ENCODE peak calls at places on chromosome 1, in five cellular contexts. Z, O, F, L and Q are unnamed samples.

GRCh38 chr1:58902830-58903229 is 119.0 kb upstream of the JUN start:
- DNase-seq in O (no peak), F (no peak), Z (no peak), L (no peak), Q (no peak)

GRCh38 chr1:172145231-172145651 is 275.2 kb upstream of the C1orf105 start:
- DNase-seq in O (peak), F (no peak), L (no peak), Z (no peak), Q (no peak)

GRCh38 chr1:29126198-29126597 is 2.5 kb upstream of the TMEM200B start:
- DNase-seq in F (no peak), L (no peak), Z (no peak), O (no peak), Q (no peak)

GRCh38 chr1:198269352-198269940 is 112.6 kb downstream of the NEK7 start:
- DNase-seq in Z (no peak), L (no peak), F (no peak), O (no peak), Q (no peak)

GRCh38 chr1:59414406-59415133 is 117.7 kb downstream of the FGGY start:
- DNase-seq in Z (no peak), F (no peak), O (peak), L (no peak), Q (no peak)

GRCh38 chr1:207822602-207823451 is 71.0 kb downstream of the CD46 start:
- DNase-seq in Z (peak), O (peak), F (peak), L (peak), Q (peak)

GRCh38 chr1:177945943-177946650 is 23.8 kb downstream of the SEC16B start:
- DNase-seq in L (peak), Z (peak), F (peak), O (peak), Q (peak)

GRCh38 chr1:22889213-22889827 is 83.3 kb downstream of the LACTBL1 start:
- DNase-seq in O (peak), L (no peak), Z (no peak), F (peak), Q (peak)

GRCh38 chr1:27116697-27117096 is 38.2 kb downstream of the SLC9A1 start:
- DNase-seq in Z (no peak), L (no peak), F (no peak), O (no peak), Q (no peak)

GRCh38 chr1:79052829-79053449 is 46.4 kb upstream of the ADGRL4 start:
- DNase-seq in F (no peak), O (no peak), Z (no peak), L (no peak), Q (no peak)
- H3K4me3 ChIP-seq in F (peak), O (no peak), Z (peak), L (no peak), Q (no peak)

GRCh38 chr1:200242379-200243041 is 167.3 kb downstream of the ZNF281 start:
- DNase-seq in L (no peak), F (no peak), O (peak), Z (peak), Q (no peak)
- TF ChIP-seq CTCF in L (no peak), F (no peak), O (no peak), Z (no peak), Q (no peak)

GRCh38 chr1:174998569-174999215 is 1.1 kb upstream of the CACYBP start:
- DNase-seq in O (peak), L (peak), Z (peak), F (peak), Q (peak)

GRCh38 chr1:175002910-175003517 is 3.3 kb downstream of the CACYBP start:
- DNase-seq in O (no peak), Z (no peak), L (no peak), F (no peak), Q (no peak)

GRCh38 chr1:174999216-174999925 is 376 bp upstream of the CACYBP start:
- DNase-seq in O (peak), F (peak), L (peak), Z (peak), Q (peak)

GRCh38 chr1:175000697-175001187 is 995 bp downstream of the CACYBP start:
- DNase-seq in Z (no peak), F (no peak), L (no peak), O (no peak), Q (no peak)

GRCh38 chr1:174999926-175000696 is at the start of gene CACYBP:
- DNase-seq in L (no peak), Z (peak), O (peak), F (peak), Q (peak)
- TF ChIP-seq POLR2A in L (no peak), Z (peak), O (no peak), F (peak), Q (peak)

GRCh38 chr1:244732846-244733450 is 80.0 kb downstream of the DESI2 start:
- DNase-seq in Z (no peak), O (no peak), F (no peak), L (no peak), Q (no peak)
- H3K4me3 ChIP-seq in Z (no peak), O (no peak), F (no peak), L (no peak), Q (no peak)

DNA sequence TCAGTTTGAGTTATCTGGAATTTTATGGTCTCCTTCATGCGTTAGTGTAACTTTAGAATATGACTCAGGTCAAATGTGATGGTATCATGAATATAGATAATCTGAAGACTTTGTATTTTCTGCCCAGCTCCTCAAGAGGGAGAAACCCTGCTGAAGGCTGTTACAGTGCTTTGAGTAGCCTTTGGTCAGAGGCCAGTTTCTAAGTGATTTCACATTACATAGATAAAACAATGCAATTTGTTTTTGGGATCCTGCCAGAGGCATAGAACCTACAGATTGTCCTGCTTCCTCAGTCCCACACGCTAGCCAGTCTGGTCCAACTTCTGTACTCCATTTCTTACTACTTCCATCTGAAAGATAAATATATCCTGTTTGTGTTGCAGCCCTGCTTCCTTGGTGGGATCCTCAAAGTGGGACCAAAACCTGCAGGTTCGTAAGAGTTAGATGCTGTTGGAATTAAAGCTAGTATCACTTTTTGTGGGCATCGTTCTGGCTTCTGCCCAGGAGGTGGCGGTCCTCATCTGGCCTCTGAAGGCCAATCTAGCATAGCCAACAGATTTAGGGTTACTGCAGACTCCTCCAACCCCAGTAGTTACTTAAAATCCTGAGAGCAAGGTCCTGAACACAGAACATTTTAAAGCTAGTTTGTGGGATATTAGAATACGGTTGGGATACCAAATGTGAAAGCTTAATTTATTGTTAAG is 645.8 kb upstream of the USP24 start:
- DNase-seq in L (no peak), Z (no peak), O (peak), F (no peak), Q (no peak)
- TF ChIP-seq CTCF in L (no peak), Z (no peak), O (no peak), F (no peak), Q (no peak)

DNA sequence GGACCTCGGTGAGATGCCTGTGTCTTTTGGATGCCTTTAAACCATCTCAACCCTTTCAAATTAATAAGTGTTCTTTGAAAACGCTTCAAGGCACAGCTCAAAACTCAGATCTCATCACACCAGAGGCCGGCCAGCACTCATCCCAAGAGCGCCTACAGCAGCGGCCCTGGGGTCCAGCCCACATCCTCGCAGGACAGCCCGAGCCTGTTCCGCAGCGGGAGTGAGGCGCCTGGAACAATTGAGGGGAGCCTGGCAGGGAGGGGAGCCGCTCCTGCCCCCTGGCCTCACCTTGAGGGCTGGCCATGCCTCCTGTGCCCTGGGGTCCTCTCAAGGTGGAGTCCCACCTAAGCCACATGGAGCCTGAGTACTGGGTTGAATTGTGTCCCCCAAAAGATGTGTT is 37.9 kb downstream of the ACOT7 start:
- DNase-seq in L (no peak), F (no peak), O (no peak), Z (no peak), Q (no peak)
- TF ChIP-seq POLR2A in L (no peak), F (no peak), O (no peak), Z (no peak), Q (no peak)

GRCh38 chr1:18943914-18944572 is 12.4 kb downstream of the IFFO2 start:
- DNase-seq in F (no peak), Z (no peak), O (no peak), L (no peak), Q (no peak)

GRCh38 chr1:18943162-18943561 is 13.3 kb downstream of the IFFO2 start:
- DNase-seq in L (no peak), F (no peak), Z (no peak), O (no peak), Q (no peak)

GRCh38 chr1:18940303-18941020 is 16.0 kb downstream of the IFFO2 start:
- DNase-seq in L (no peak), O (peak), F (no peak), Z (no peak), Q (no peak)

GRCh38 chr1:18941221-18942141 is 15.0 kb downstream of the IFFO2 start:
- DNase-seq in Z (peak), L (no peak), F (no peak), O (peak), Q (peak)

GRCh38 chr1:18942340-18942739 is 14.1 kb downstream of the IFFO2 start:
- DNase-seq in Z (no peak), F (no peak), O (no peak), L (no peak), Q (no peak)
- H3K4me3 ChIP-seq in Z (no peak), F (no peak), O (no peak), L (no peak), Q (no peak)

GRCh38 chr1:153958961-153959260 is 499 bp upstream of the CRTC2 start:
- DNase-seq in Z (peak), L (no peak), O (no peak), F (peak), Q (peak)

GRCh38 chr1:153956997-153957715 is 1.3 kb downstream of the CRTC2 start:
- DNase-seq in L (no peak), Z (no peak), F (no peak), O (no peak), Q (no peak)

GRCh38 chr1:153959454-153959853 is 1.0 kb upstream of the CRTC2 start:
- DNase-seq in L (no peak), Z (no peak), O (no peak), F (no peak), Q (no peak)

GRCh38 chr1:153957744-153958110 is 685 bp downstream of the CRTC2 start:
- DNase-seq in O (no peak), Z (no peak), F (no peak), L (no peak), Q (peak)

DNA sequence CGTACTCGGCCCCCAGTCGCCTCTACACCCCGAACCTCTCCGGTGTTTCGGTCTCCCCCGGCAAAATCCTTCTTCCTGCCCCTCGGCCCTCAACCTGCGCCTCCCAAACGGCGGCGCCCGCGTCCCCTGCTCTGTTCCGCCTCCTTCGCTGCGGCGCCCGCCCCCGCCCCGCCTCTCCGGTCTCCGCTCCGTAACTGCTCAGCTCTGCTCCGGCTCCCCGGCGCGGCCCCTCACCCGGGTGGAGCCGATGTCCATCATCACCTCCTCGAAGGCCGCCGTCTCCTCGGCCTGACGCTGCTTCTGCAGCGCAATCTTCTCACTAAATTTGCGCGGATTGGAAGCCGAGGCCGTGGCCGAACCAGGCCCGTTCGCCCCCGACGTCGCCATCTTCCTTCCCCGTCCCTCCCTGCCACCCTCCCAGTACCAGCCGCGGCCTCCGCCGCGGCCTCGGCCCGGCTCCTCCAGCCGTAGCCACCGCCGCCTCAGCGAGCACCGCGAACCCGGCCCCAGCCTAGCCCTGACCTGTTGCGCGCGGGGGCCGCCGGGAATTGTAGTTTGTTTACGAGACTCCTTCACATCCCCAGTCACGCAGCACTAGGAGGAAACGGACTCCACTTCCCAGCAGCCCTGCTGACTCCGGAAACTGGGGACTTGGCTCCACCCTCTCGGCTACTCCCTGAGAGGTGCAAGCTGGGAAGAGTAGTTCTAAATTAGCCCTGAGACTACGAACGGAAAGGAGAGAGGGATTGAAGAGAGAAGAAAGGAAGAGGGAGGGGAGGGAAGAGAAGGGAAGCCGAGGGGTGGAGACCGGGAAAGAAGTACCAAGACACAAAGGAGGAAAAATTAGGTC is at the start of gene CRTC2:
- DNase-seq in Z (peak), O (peak), L (peak), F (peak), Q (peak)
- TF ChIP-seq CTCF in Z (no peak), O (peak), L (no peak), F (peak), Q (no peak)

DNA sequence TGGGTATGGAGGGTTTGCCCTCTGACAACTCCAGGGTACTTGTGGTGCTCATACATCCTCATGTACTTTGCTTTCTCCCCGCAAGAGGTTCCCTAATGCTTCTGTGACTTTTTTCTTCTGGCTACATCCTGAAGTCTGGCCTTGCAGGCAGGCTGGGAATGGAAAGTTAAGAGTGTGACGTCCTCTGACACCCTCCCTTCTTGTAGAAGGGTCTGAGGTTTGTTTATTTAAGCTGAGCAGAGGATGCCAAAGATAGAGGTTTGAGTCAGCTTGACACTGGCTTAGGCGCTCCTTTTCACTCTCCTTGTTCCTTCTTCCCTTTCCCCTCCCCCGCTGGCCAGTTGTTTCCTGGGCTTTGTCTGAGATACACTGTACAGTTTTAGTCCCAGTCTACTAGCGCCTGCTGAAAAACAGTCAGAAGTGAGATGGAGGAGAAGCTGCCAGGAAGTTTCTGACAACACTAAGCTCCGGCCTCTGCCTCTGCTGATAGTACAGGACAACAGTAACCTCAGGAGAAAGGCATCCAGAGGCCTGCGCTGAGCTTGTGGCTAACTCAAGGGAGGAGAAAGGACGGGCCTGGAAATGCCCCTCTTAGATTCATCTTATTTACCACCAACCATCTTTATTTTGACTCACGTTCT is at the start of gene MACF1:
- DNase-seq in L (peak), F (peak), O (peak), Z (peak), Q (peak)
- TF ChIP-seq POLR2A in L (no peak), F (peak), O (peak), Z (peak), Q (no peak)

DNA sequence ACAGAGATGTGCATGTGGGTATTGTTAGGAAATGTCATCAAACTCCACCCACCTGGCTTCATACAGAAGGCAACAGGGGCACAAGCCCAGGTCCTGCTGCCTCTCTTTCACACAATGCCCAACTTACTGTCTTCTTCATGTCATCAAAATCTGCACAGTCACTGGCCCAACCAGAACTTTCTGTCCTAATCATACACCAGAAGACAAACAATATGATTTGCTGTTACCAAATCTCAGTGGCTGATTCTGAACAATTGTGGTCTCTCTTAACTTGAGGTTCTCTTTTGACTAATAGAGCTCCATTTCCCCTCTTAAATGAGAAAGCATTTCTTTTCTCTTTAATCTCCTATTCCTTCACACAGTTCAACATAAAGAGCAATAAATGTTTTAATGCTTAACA is 7.7 kb downstream of the HSD3B2 start:
- DNase-seq in O (no peak), F (no peak), L (no peak), Z (no peak), Q (no peak)
- H3K4me3 ChIP-seq in O (no peak), F (no peak), L (no peak), Z (no peak), Q (no peak)